ENCODE peak calls at places on chromosomes 3 and 15, in five cellular contexts. I is OCI-M1; M is stimulated activated CD4-positive, alpha-beta T cell treated with anti-CD3 and anti-CD28 coated beads, Interleukin-4, amount 100 ng/mL, for 24 hours; U is non-pigmented ciliary epithelial cell; X is HL-60. A is an unnamed sample.

GRCh38 chr3:33425456-33425855 is 14.7 kb downstream of the UBP1 start:
- DNase-seq in I (no peak), M (no peak), U (no peak), X (no peak), A (no peak)

GRCh38 chr15:74873756-74874424 is 725 bp upstream of the SCAMP2 start:
- DNase-seq in I (no peak), M (peak; percentile 19), U (no peak), X (peak; percentile 48), A (peak; percentile 83)

GRCh38 chr15:89904519-89904918 is 8.2 kb downstream of the ARPIN start:
- DNase-seq in I (no peak), M (no peak), U (no peak), X (no peak), A (no peak)

GRCh38 chr3:11250902-11251806 is 21.0 kb upstream of the ATG7 start:
- DNase-seq in I (no peak), M (no peak), U (no peak), X (no peak), A (no peak)

GRCh38 chr3:13518516-13519351 is 30.2 kb upstream of the FBLN2 start:
- DNase-seq in I (no peak), M (no peak), U (no peak), X (no peak), A (no peak)

GRCh38 chr15:73867426-73867825 is 5.9 kb upstream of the TBC1D21 start:
- DNase-seq in I (no peak), M (no peak), U (no peak), X (no peak), A (no peak)

GRCh38 chr3:90010341-90010740 is 902.9 kb downstream of the EPHA3 start:
- DNase-seq in I (no peak), M (no peak), U (peak; percentile 35), X (no peak), A (no peak)

GRCh38 chr3:78666458-78666800 is 1101.4 kb downstream of the ROBO1 start:
- DNase-seq in I (no peak), M (no peak), U (peak; percentile 74), X (no peak), A (no peak)

GRCh38 chr3:156519758-156520162 is 35.2 kb downstream of the SSR3 start:
- DNase-seq in I (no peak), M (no peak), U (no peak), X (no peak), A (no peak)

GRCh38 chr3:130010556-130010955 is 36.0 kb downstream of the TRH start:
- DNase-seq in I (no peak), M (no peak), U (no peak), X (no peak), A (no peak)

GRCh38 chr15:29612701-29613100 is 209.6 kb downstream of the TJP1 start:
- DNase-seq in I (no peak), M (no peak), U (peak; percentile 43), X (no peak), A (no peak)

GRCh38 chr15:50880651-50881114 is 27.8 kb upstream of the AP4E1 start:
- DNase-seq in I (peak; percentile 92), M (no peak), U (no peak), X (peak; percentile 33), A (peak; percentile 66)

GRCh38 chr15:69082041-69082502 is 67.6 kb downstream of the NOX5 start:
- DNase-seq in I (no peak), M (no peak), U (no peak), X (no peak), A (no peak)

GRCh38 chr3:5774337-5774736 is 586.8 kb downstream of the EDEM1 start:
- DNase-seq in I (peak; percentile 56), M (no peak), U (no peak), X (no peak), A (no peak)

GRCh38 chr15:66145242-66146182 is 108.0 kb downstream of the MEGF11 start:
- DNase-seq in I (no peak), M (no peak), U (no peak), X (no peak), A (peak; percentile 69)

GRCh38 chr3:69755795-69756194 is 16.5 kb downstream of the MITF start:
- DNase-seq in I (no peak), M (no peak), U (no peak), X (no peak), A (no peak)

GRCh38 chr3:188776447-188776846 is 395.3 kb upstream of the TPRG1 start:
- DNase-seq in I (no peak), M (no peak), U (no peak), X (no peak), A (no peak)

GRCh38 chr15:94677202-94677790 is 445.9 kb downstream of the MCTP2 start:
- DNase-seq in I (no peak), M (no peak), U (no peak), X (no peak), A (no peak)

GRCh38 chr15:80904941-80905532 is 84.6 kb downstream of the MESD start:
- DNase-seq in I (no peak), M (no peak), U (no peak), X (no peak), A (no peak)

GRCh38 chr3:25455316-25456232 is 27.5 kb downstream of the RARB start:
- DNase-seq in I (no peak), M (no peak), U (no peak), X (no peak), A (no peak)

GRCh38 chr3:71210257-71211002 is 373.1 kb downstream of the FOXP1 start:
- DNase-seq in I (peak; percentile 70), M (no peak), U (peak; percentile 53), X (peak; percentile 88), A (peak; percentile 51)

GRCh38 chr3:134367869-134368750 is 6.1 kb downstream of the AMOTL2 start:
- DNase-seq in I (no peak), M (no peak), U (no peak), X (no peak), A (no peak)

GRCh38 chr3:148309390-148310035 is 388.2 kb upstream of the AGTR1 start:
- DNase-seq in I (peak; percentile 77), M (no peak), U (no peak), X (peak; percentile 19), A (peak; percentile 52)

GRCh38 chr3:11624161-11624560 is 19.6 kb downstream of the VGLL4 start:
- DNase-seq in I (no peak), M (peak; percentile 76), U (no peak), X (no peak), A (no peak)

GRCh38 chr3:47781326-47781684 is 388 bp downstream of the SMARCC1 start:
- DNase-seq in I (peak; percentile 69), M (peak; percentile 63), U (no peak), X (peak; percentile 51), A (peak; percentile 63)

GRCh38 chr3:61985020-61985419 is 388.3 kb downstream of the FEZF2 start:
- DNase-seq in I (no peak), M (no peak), U (peak; percentile 43), X (no peak), A (peak; percentile 26)